ENCODE peak calls at places on chromosomes 16 and 17, in nine cellular contexts. B, W, E, Y, M, F, X, A and S are unnamed samples.

GRCh38 chr17:63926164-63926563 is 6.0 kb downstream of the CD79B start:
- DNase-seq in Y (no peak), A (no peak), B (no peak), W (no peak), F (no peak), E (no peak), X (no peak), M (no peak), S (no peak)

GRCh38 chr17:9239821-9240658 is 218.7 kb downstream of the NTN1 start:
- DNase-seq in X (peak; percentile 89), W (peak; percentile 91), E (peak; percentile 39), F (no peak), Y (peak; percentile 47), A (peak; percentile 6), B (peak; percentile 46), M (peak; percentile 93), S (peak; percentile 55)

GRCh38 chr17:39763046-39763800 is 25.5 kb downstream of the GRB7 start:
- DNase-seq in X (no peak), B (no peak), Y (peak; percentile 64), M (peak; percentile 11), F (peak; percentile 24), E (peak; percentile 35), W (peak; percentile 44), A (no peak), S (no peak)

GRCh38 chr16:7182510-7183109 is 150.0 kb upstream of the RBFOX1 start:
- DNase-seq in A (no peak), B (peak; percentile 67), W (peak; percentile 1), X (no peak), Y (no peak), E (no peak), M (peak; percentile 78), F (no peak), S (no peak)

GRCh38 chr16:57042157-57043111 is 49.9 kb upstream of the CPNE2 start:
- DNase-seq in W (no peak), X (no peak), B (no peak), F (peak; percentile 75), M (no peak), Y (peak; percentile 59), E (peak; percentile 36), A (no peak), S (no peak)

GRCh38 chr16:89106533-89107208 is 13.0 kb downstream of the ACSF3 start:
- DNase-seq in A (no peak), B (no peak), M (no peak), E (no peak), Y (no peak), F (no peak), X (no peak), W (no peak), S (no peak)

GRCh38 chr17:2271985-2272702 is 31.4 kb downstream of the SMG6 start:
- DNase-seq in B (no peak), W (no peak), E (no peak), Y (no peak), F (no peak), A (no peak), M (no peak), X (no peak), S (no peak)

GRCh38 chr16:57667526-57668258 is 414 bp upstream of the ADGRG3 start:
- DNase-seq in X (no peak), M (peak; percentile 74), A (no peak), F (no peak), W (no peak), Y (no peak), B (no peak), E (peak; percentile 38), S (no peak)

GRCh38 chr16:79988721-79989220 is 388.2 kb upstream of the MAF start:
- DNase-seq in Y (peak; percentile 16), X (no peak), W (no peak), A (no peak), F (no peak), B (no peak), E (no peak), M (no peak), S (no peak)

GRCh38 chr16:50692999-50693781 is at the start of gene NOD2:
- DNase-seq in W (peak; percentile 38), B (peak; percentile 11), A (no peak), Y (peak; percentile 10), M (peak; percentile 72), F (no peak), E (no peak), X (no peak), S (no peak)

GRCh38 chr16:26396511-26397235 is 670.1 kb upstream of the C16orf82 start:
- DNase-seq in A (no peak), E (no peak), X (no peak), B (no peak), M (no peak), W (no peak), F (no peak), Y (no peak), S (no peak)

GRCh38 chr17:50908140-50908859 is 42.1 kb upstream of the TOB1 start:
- DNase-seq in F (peak; percentile 52), B (no peak), A (no peak), M (peak; percentile 60), Y (no peak), W (no peak), E (no peak), X (no peak), S (no peak)

GRCh38 chr17:28018439-28019070 is 23.9 kb upstream of the NLK start:
- DNase-seq in X (no peak), F (peak; percentile 46), W (peak; percentile 47), Y (peak; percentile 11), E (peak; percentile 33), A (no peak), B (no peak), M (no peak), S (peak; percentile 81)

GRCh38 chr17:16048797-16049449 is 49.3 kb downstream of the TTC19 start:
- DNase-seq in B (no peak), X (no peak), A (no peak), E (no peak), M (no peak), Y (no peak), W (no peak), F (no peak), S (no peak)

GRCh38 chr17:80047176-80047575 is 10.7 kb downstream of the CCDC40 start:
- DNase-seq in A (no peak), M (no peak), X (no peak), B (no peak), F (no peak), Y (no peak), W (no peak), E (no peak), S (no peak)

GRCh38 chr17:42405963-42406495 is 17.0 kb downstream of the CAVIN1 start:
- DNase-seq in F (peak; percentile 26), A (no peak), X (peak; percentile 93), W (peak; percentile 89), M (peak; percentile 98), B (no peak), Y (peak; percentile 40), E (peak; percentile 59), S (peak; percentile 49)

GRCh38 chr16:83652898-83653297 is 154.9 kb upstream of the HSBP1 start:
- DNase-seq in M (no peak), A (no peak), W (peak; percentile 36), E (no peak), B (no peak), Y (no peak), X (no peak), F (no peak), S (no peak)

GRCh38 chr16:84720180-84720579 is 20.4 kb downstream of the USP10 start:
- DNase-seq in X (no peak), Y (no peak), M (no peak), E (no peak), A (no peak), B (no peak), F (no peak), W (peak; percentile 78), S (no peak)
- H3K9me3 ChIP-seq in X (no peaks in the 10 kb centered on the region), Y (no peaks in the 10 kb centered on the region), M (no peaks in the 10 kb centered on the region), E (no peaks in the 10 kb centered on the region), A (no peaks in the 10 kb centered on the region), B (no peaks in the 10 kb centered on the region), F (no peaks in the 10 kb centered on the region), W (no peaks in the 10 kb centered on the region), S (no peaks in the 10 kb centered on the region)

DNA sequence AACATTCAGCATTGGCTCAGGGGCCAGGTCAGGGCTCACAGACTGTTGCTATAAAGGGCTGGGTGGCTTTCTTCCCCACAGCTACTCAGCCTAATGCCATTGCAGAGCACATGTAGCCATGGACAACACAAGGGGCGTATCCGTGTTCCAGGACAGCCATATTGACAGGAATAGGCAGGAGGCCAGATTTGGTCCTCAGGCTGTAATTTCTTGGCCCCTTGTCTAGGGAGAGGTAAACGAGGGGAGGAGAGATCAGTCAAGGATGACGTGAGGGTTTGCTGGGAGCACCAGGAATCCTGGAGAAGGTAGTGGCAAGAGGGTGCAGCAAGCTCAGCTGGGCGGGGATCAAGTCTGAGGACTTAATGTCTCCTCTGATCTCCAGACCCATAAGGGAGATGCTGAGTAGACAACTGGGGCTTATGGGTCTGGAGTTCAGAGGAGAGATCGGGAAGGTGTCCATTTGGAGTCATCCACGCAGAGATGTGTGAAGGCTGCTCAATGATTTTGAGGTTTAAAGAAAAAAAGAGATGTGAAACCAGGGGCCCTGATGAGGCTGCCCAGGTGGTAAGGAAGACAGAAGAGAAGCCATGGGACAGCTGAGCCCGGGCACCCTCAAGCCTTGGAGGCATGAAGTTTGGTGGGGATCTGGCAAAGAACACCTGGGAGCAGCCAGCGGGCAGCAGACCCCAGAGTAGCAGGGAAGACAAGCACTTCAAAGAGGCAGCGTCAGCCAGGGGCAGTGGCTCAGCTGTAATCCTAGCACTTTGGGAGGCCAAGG is 21.0 kb upstream of the MYO15B start:
- DNase-seq in W (no peak), E (no peak), A (no peak), Y (no peak), X (no peak), F (no peak), M (no peak), B (no peak), S (no peak)
- H3K4me3 ChIP-seq in W (no peak overlapping the region), E (no peak overlapping the region), A (no peak overlapping the region), Y (no peak overlapping the region), X (no peak overlapping the region), F (no peak overlapping the region), M (no peak overlapping the region), B (no peak overlapping the region), S (no peak overlapping the region)

DNA sequence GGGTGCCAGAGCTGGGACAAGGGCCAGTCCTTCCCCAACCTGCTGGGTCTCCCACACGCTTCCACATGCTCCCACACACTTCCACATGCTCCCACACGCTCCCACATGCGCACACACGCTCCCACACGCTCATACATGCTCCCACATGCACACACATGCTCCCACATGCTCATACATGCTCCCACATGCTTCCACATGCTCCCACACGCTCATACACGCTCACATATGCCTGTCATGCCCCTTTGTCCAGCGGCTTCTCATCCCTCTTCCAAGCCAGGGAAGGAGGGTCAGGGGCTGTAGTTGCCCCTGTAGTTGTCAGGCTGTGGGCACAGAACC is 9.9 kb upstream of the METRNL start:
- DNase-seq in E (no peak), W (no peak), X (no peak), A (no peak), F (no peak), B (no peak), M (no peak), Y (no peak), S (no peak)
- H3K36me3 ChIP-seq in E (no peaks in the 10 kb centered on the region), W (no peaks in the 10 kb centered on the region), X (no peaks in the 10 kb centered on the region), A (no peaks in the 10 kb centered on the region), F (no peaks in the 10 kb centered on the region), B (no peaks in the 10 kb centered on the region), M (no peaks in the 10 kb centered on the region), Y (no peaks in the 10 kb centered on the region), S (no peaks in the 10 kb centered on the region)

DNA sequence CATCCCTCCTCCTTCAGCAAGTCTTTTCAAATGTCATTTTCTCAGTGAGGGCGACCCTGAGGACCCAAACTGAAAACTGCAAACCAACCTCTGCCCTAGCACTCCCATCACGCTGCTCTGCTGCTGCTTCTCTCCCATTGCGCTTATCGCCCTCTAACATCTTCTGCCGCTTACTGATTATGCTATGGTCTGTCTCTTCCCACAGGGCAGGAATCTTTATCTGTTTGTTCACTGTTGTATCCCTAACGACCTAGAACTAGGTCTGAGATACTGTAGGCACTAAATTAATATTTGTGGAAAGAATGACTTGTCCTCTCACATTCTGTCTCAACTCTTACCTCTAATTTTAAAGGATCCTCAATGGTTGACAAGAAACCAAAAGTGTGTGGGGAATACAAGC is 12.5 kb downstream of the ZSCAN32 start:
- DNase-seq in M (no peak), A (no peak), F (no peak), E (no peak), Y (no peak), W (no peak), X (no peak), B (no peak), S (no peak)
- H3K9me3 ChIP-seq in M (peaks cover 45% of the 10 kb centered on the region), A (peaks cover 14% of the 10 kb centered on the region), F (peaks cover 18% of the 10 kb centered on the region), E (peaks cover 63% of the 10 kb centered on the region), Y (peaks cover 18% of the 10 kb centered on the region), W (peaks cover 10% of the 10 kb centered on the region), X (peaks cover 92% of the 10 kb centered on the region), B (peaks cover 38% of the 10 kb centered on the region), S (peaks cover 47% of the 10 kb centered on the region)